ENCODE peak calls at places on chromosomes 13 and 19, in four cellular contexts. Z is K562, X is H1, L is HepG2. S is an unnamed sample.

GRCh38 chr13:35092751-35093150 is 150.7 kb downstream of the NBEA start:
- DNase-seq in Z (no peak), X (no peak), L (no peak), S (no peak)

GRCh38 chr19:10269333-10270179 is 1.4 kb upstream of the ICAM1 start:
- DNase-seq in Z (peak), X (peak), L (peak), S (no peak)

GRCh38 chr19:13864513-13865242 is 12.3 kb upstream of the NANOS3 start:
- DNase-seq in Z (no peak), X (no peak), L (no peak), S (no peak)

GRCh38 chr13:41458187-41458938 is 1.0 kb downstream of the RGCC start:
- DNase-seq in Z (peak), X (peak), L (no peak), S (no peak)

GRCh38 chr13:29801102-29801501 is 49.3 kb downstream of the UBL3 start:
- DNase-seq in Z (no peak), X (no peak), L (no peak), S (no peak)

GRCh38 chr19:54481326-54481930 is 8.3 kb upstream of the CDC42EP5 start:
- DNase-seq in Z (peak), X (peak), L (peak), S (peak)

GRCh38 chr13:46396341-46396740 is 9.3 kb upstream of the RUBCNL start:
- DNase-seq in Z (no peak), X (no peak), L (no peak), S (no peak)

GRCh38 chr19:38989066-38989605 is 13.6 kb upstream of the FBXO17 start:
- DNase-seq in Z (no peak), X (peak), L (no peak), S (no peak)

GRCh38 chr13:62209539-62209938 is 793.9 kb upstream of the PCDH20 start:
- DNase-seq in Z (no peak), X (no peak), L (no peak), S (no peak)

GRCh38 chr13:65155861-65156260 is 2074.3 kb downstream of the PCDH9 start:
- DNase-seq in Z (no peak), X (no peak), L (no peak), S (no peak)
- TF ChIP-seq RNF2 in Z (no peak), X (no peak), L (no peak), S (no peak)

DNA sequence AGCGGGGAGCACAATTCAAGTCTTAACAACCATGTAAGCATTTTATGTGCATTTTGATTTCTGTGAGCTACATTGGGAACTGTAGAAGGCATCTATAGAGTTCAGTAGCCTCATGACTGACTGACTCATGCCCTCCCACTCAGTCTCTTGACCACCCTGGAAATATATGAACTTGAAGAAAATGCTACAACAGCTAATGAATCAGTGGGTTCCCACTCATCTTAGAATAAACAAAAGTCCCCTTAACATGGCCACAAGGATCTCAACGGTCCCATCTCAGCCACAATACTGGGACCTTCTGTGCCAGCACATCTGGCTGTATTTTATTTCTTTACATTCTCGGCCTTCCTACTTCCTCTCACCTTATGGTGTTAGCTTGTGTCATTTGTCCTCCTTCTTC is 619.8 kb downstream of the DCT start:
- DNase-seq in Z (no peak), X (no peak), L (no peak), S (no peak)
- TF ChIP-seq HDAC2 in Z (no peak), X (no peak), L (no peak), S (no peak)

GRCh38 chr19:45177817-45178261 is at the start of gene TRAPPC6A:
- DNase-seq in Z (no peak), X (no peak), L (no peak), S (peak)
- TF ChIP-seq POLR2A in Z (peak), X (peak), L (peak), S (peak)

DNA sequence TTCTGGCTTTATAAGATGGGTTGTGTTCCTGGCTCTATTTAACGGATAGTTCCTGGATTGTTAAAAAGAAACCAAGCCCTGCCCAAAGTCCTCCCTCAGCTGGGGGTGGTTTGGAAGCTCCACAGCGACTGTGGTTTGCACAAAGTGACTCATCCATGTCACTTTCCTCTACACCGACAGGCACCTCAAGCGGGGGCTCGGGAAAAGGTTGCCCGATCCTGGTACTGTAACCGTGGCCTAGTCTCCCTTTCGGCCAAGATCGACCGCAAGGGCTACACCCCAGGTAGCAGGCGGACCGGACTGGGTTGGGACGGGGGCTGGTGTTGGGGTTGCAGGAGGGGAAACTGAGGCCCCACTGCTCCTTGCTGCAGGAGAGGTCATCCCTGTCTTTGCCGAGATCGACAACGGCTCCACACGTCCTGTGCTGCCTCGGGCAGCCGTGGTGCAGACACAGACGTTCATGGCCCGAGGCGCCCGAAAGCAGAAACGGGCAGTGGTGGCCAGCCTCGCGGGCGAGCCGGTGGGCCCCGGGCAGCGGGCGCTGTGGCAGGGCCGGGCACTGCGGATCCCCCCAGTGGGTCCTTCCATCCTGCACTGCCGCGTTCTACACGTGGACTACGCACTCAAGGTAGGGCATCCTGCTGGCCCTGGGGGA is 1.6 kb downstream of the ARRDC2 start:
- DNase-seq in Z (peak), X (no peak), L (peak), S (no peak)
- TF ChIP-seq RNF2 in Z (no peak), X (no peak), L (no peak), S (no peak)

GRCh38 chr19:35718345-35719041 is 690 bp downstream of the KMT2B start:
- DNase-seq in Z (no peak), X (peak), L (no peak), S (peak)
- TF ChIP-seq HDAC2 in Z (no peak), X (no peak), L (no peak), S (no peak)

GRCh38 chr19:3358919-3359849 is 7.2 kb upstream of the NFIC start:
- DNase-seq in Z (peak), X (no peak), L (no peak), S (no peak)
- TF ChIP-seq POLR2A in Z (peak), X (no peak), L (no peak), S (peak)

DNA sequence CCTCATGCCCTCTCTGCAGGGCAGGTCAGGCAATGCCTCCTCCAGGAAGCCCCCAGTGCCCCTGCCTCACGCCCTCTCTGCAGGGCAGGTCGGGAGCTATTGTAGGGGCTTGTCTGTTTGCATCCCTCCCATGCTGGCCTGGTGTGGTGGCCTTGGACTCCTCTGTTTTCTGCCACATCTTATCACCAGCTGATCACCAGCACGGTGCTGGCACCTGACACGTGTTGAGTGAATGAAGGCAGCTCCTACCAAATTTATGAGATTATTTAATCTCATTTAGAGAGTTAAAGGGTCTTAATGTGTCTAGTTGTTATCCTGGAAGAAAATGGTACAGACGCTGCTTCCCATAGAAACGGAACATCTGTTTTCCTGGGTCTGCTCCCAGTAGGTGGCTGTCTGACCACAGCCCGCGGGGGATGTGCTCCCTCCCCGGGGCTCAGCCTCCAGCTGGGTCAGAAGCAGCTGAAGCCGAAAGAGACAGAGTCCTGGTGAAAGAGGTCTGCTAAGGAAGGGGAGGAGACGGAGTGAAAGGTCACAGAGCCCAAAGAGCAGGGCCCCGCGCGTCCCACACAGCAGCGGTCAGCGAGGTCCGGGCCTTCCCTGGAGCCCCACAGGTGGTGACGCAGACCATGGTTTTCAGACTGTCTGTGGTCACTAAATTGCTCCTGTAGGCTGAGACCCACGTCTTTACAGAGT is 51.7 kb upstream of the C13orf46 start:
- DNase-seq in Z (no peak), X (no peak), L (no peak), S (no peak)
- TF ChIP-seq RNF2 in Z (no peak), X (no peak), L (no peak), S (no peak)

S was measured in A549.